ENCODE peak calls at places on chromosomes 5 and 9, in seven cellular contexts. One of them, this sample, is unnamed.

GRCh38 chr5:77971965-77972544 is 195.9 kb upstream of the TBCA start:
- DNase-seq in body of pancreas: no peak
- DNase-seq in fibroblast of lung: no peak
- DNase-seq in adipocyte: no peak
- DNase-seq in naive thymus-derived CD4-positive, alpha-beta T cell: no peak
- DNase-seq in suprapubic skin: no peak
- DNase-seq in epithelial cell of esophagus: no peak
- DNase-seq in this sample: no peak

GRCh38 chr5:96629774-96630173 is 32.4 kb upstream of the CAST start:
- DNase-seq in body of pancreas: no peak
- DNase-seq in naive thymus-derived CD4-positive, alpha-beta T cell: no peak
- DNase-seq in epithelial cell of esophagus: peak
- DNase-seq in suprapubic skin: no peak
- DNase-seq in adipocyte: peak
- DNase-seq in fibroblast of lung: peak
- DNase-seq in this sample: peak

GRCh38 chr9:133426011-133426410 is 3.8 kb downstream of the ADAMTS13 start:
- DNase-seq in suprapubic skin: no peak
- DNase-seq in epithelial cell of esophagus: no peak
- DNase-seq in body of pancreas: no peak
- DNase-seq in fibroblast of lung: no peak
- DNase-seq in naive thymus-derived CD4-positive, alpha-beta T cell: no peak
- DNase-seq in adipocyte: no peak
- DNase-seq in this sample: no peak

GRCh38 chr5:10286552-10287227 is 21.0 kb downstream of the CMBL start:
- DNase-seq in adipocyte: no peak
- DNase-seq in body of pancreas: no peak
- DNase-seq in fibroblast of lung: no peak
- DNase-seq in suprapubic skin: peak
- DNase-seq in naive thymus-derived CD4-positive, alpha-beta T cell: no peak
- DNase-seq in epithelial cell of esophagus: no peak
- DNase-seq in this sample: no peak

GRCh38 chr5:161900981-161901380 is 53.1 kb downstream of the GABRA1 start:
- DNase-seq in epithelial cell of esophagus: no peak
- DNase-seq in naive thymus-derived CD4-positive, alpha-beta T cell: no peak
- DNase-seq in adipocyte: no peak
- DNase-seq in body of pancreas: no peak
- DNase-seq in suprapubic skin: no peak
- DNase-seq in fibroblast of lung: no peak
- DNase-seq in this sample: no peak

GRCh38 chr9:19896161-19896560 is 107.3 kb upstream of the SLC24A2 start:
- DNase-seq in adipocyte: no peak
- DNase-seq in suprapubic skin: no peak
- DNase-seq in naive thymus-derived CD4-positive, alpha-beta T cell: no peak
- DNase-seq in fibroblast of lung: no peak
- DNase-seq in epithelial cell of esophagus: peak
- DNase-seq in body of pancreas: no peak
- DNase-seq in this sample: peak

GRCh38 chr9:27534658-27535209 is 5.1 kb upstream of the MOB3B start:
- DNase-seq in fibroblast of lung: no peak
- DNase-seq in adipocyte: no peak
- DNase-seq in suprapubic skin: no peak
- DNase-seq in epithelial cell of esophagus: no peak
- DNase-seq in body of pancreas: no peak
- DNase-seq in naive thymus-derived CD4-positive, alpha-beta T cell: no peak
- DNase-seq in this sample: no peak

GRCh38 chr9:84261082-84261746 is 79.3 kb downstream of the SLC28A3 start:
- DNase-seq in body of pancreas: peak
- DNase-seq in epithelial cell of esophagus: peak
- DNase-seq in fibroblast of lung: peak
- DNase-seq in adipocyte: peak
- DNase-seq in naive thymus-derived CD4-positive, alpha-beta T cell: peak
- DNase-seq in suprapubic skin: peak
- DNase-seq in this sample: peak

GRCh38 chr5:177129206-177129605 is 4.4 kb upstream of the NSD1 start:
- DNase-seq in epithelial cell of esophagus: no peak
- DNase-seq in suprapubic skin: no peak
- DNase-seq in adipocyte: no peak
- DNase-seq in naive thymus-derived CD4-positive, alpha-beta T cell: no peak
- DNase-seq in body of pancreas: no peak
- DNase-seq in fibroblast of lung: no peak
- DNase-seq in this sample: no peak

GRCh38 chr9:76677481-76678055 is 86.7 kb upstream of the PCA3 start:
- DNase-seq in fibroblast of lung: peak
- DNase-seq in body of pancreas: no peak
- DNase-seq in suprapubic skin: no peak
- DNase-seq in epithelial cell of esophagus: no peak
- DNase-seq in naive thymus-derived CD4-positive, alpha-beta T cell: no peak
- DNase-seq in adipocyte: no peak
- DNase-seq in this sample: peak

GRCh38 chr5:129766798-129767197 is 18.9 kb downstream of the MINAR2 start:
- DNase-seq in body of pancreas: no peak
- DNase-seq in suprapubic skin: no peak
- DNase-seq in naive thymus-derived CD4-positive, alpha-beta T cell: no peak
- DNase-seq in adipocyte: no peak
- DNase-seq in fibroblast of lung: no peak
- DNase-seq in epithelial cell of esophagus: no peak
- DNase-seq in this sample: no peak

GRCh38 chr5:118984602-118985001 is 3.7 kb downstream of the DTWD2 start:
- DNase-seq in suprapubic skin: no peak
- DNase-seq in epithelial cell of esophagus: peak
- DNase-seq in fibroblast of lung: peak
- DNase-seq in naive thymus-derived CD4-positive, alpha-beta T cell: no peak
- DNase-seq in adipocyte: peak
- DNase-seq in body of pancreas: no peak
- DNase-seq in this sample: no peak

GRCh38 chr5:95081500-95082355 is 203.2 kb downstream of the MCTP1 start:
- DNase-seq in suprapubic skin: no peak
- DNase-seq in body of pancreas: peak
- DNase-seq in adipocyte: peak
- DNase-seq in naive thymus-derived CD4-positive, alpha-beta T cell: peak
- DNase-seq in fibroblast of lung: peak
- DNase-seq in epithelial cell of esophagus: peak
- DNase-seq in this sample: peak

GRCh38 chr5:133607451-133607850 is 4.9 kb downstream of the FSTL4 start:
- DNase-seq in fibroblast of lung: no peak
- DNase-seq in adipocyte: no peak
- DNase-seq in naive thymus-derived CD4-positive, alpha-beta T cell: no peak
- DNase-seq in suprapubic skin: no peak
- DNase-seq in epithelial cell of esophagus: no peak
- DNase-seq in body of pancreas: no peak
- DNase-seq in this sample: no peak

GRCh38 chr9:90921104-90921503 is 119.5 kb downstream of the SYK start:
- DNase-seq in adipocyte: peak
- DNase-seq in suprapubic skin: no peak
- DNase-seq in naive thymus-derived CD4-positive, alpha-beta T cell: no peak
- DNase-seq in body of pancreas: peak
- DNase-seq in fibroblast of lung: no peak
- DNase-seq in epithelial cell of esophagus: peak
- DNase-seq in this sample: peak

GRCh38 chr5:124702442-124703024 is 43.9 kb downstream of the ZNF608 start:
- DNase-seq in naive thymus-derived CD4-positive, alpha-beta T cell: no peak
- DNase-seq in body of pancreas: no peak
- DNase-seq in fibroblast of lung: no peak
- DNase-seq in epithelial cell of esophagus: no peak
- DNase-seq in adipocyte: no peak
- DNase-seq in suprapubic skin: no peak
- DNase-seq in this sample: no peak

GRCh38 chr9:121398374-121398773 is 28.3 kb upstream of the STOM start:
- DNase-seq in fibroblast of lung: peak
- DNase-seq in adipocyte: peak
- DNase-seq in suprapubic skin: no peak
- DNase-seq in epithelial cell of esophagus: peak
- DNase-seq in body of pancreas: no peak
- DNase-seq in naive thymus-derived CD4-positive, alpha-beta T cell: no peak
- DNase-seq in this sample: no peak

GRCh38 chr5:164893071-164893470 is 1387.7 kb downstream of the MAT2B start:
- DNase-seq in suprapubic skin: no peak
- DNase-seq in fibroblast of lung: no peak
- DNase-seq in body of pancreas: no peak
- DNase-seq in epithelial cell of esophagus: no peak
- DNase-seq in naive thymus-derived CD4-positive, alpha-beta T cell: no peak
- DNase-seq in adipocyte: no peak
- DNase-seq in this sample: no peak

GRCh38 chr9:35680331-35681105 is 6.8 kb downstream of the CA9 start:
- DNase-seq in body of pancreas: no peak
- DNase-seq in adipocyte: no peak
- DNase-seq in fibroblast of lung: peak
- DNase-seq in suprapubic skin: no peak
- DNase-seq in naive thymus-derived CD4-positive, alpha-beta T cell: no peak
- DNase-seq in epithelial cell of esophagus: no peak
- DNase-seq in this sample: no peak

GRCh38 chr9:16031486-16031885 is 478.6 kb downstream of the CCDC171 start:
- DNase-seq in naive thymus-derived CD4-positive, alpha-beta T cell: no peak
- DNase-seq in adipocyte: no peak
- DNase-seq in suprapubic skin: no peak
- DNase-seq in body of pancreas: no peak
- DNase-seq in fibroblast of lung: peak
- DNase-seq in epithelial cell of esophagus: no peak
- DNase-seq in this sample: no peak

GRCh38 chr9:6873862-6874261 is 116.1 kb downstream of the KDM4C start:
- DNase-seq in suprapubic skin: no peak
- DNase-seq in fibroblast of lung: peak
- DNase-seq in naive thymus-derived CD4-positive, alpha-beta T cell: no peak
- DNase-seq in body of pancreas: no peak
- DNase-seq in adipocyte: peak
- DNase-seq in epithelial cell of esophagus: no peak
- DNase-seq in this sample: no peak

DNA sequence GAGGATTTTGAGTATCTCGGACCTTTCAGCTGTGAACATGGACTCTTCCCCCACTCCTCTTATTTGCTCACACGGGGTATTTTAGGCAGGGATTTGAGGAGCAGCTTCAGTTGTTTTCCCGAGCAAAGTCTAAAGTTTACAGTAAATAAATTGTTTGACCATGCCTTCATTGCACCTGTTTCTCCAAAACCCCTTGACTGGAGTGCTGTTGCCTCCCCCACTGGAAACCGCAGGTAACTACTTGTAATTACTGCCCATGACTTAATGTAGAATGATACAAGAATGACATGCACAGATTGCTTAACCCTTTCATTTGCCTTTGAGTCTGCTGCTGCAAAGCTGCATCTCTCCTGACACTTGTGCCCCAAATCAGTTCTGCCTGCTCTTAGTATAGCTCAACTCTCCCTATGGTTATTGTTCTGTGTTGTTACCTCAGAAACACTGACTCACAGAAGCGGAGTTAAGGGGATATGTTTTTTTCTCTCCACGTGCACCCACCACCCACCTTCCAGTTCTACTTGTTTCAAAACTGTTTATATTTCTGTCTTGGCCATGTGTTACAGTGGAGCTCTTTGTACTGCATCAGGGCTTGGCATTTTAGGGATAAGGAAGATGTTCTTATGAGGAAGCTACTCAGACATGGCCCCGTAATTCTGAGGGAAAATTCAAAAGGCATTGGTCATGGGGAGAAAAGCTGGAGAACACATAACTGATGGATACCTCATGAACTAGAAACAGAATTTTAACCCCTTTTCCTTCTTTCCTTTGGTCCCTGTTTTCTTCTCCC is 2.2 kb downstream of the ADRB2 start:
- DNase-seq in epithelial cell of esophagus: peak
- DNase-seq in naive thymus-derived CD4-positive, alpha-beta T cell: no peak
- DNase-seq in suprapubic skin: no peak
- DNase-seq in body of pancreas: no peak
- DNase-seq in adipocyte: peak
- DNase-seq in fibroblast of lung: peak
- DNase-seq in this sample: no peak
- H3K4me3 ChIP-seq in epithelial cell of esophagus: peak
- H3K4me3 ChIP-seq in naive thymus-derived CD4-positive, alpha-beta T cell: peak
- H3K4me3 ChIP-seq in suprapubic skin: peak
- H3K4me3 ChIP-seq in body of pancreas: no peak
- H3K4me3 ChIP-seq in adipocyte: peak
- H3K4me3 ChIP-seq in fibroblast of lung: peak
- H3K4me3 ChIP-seq in this sample: peak

DNA sequence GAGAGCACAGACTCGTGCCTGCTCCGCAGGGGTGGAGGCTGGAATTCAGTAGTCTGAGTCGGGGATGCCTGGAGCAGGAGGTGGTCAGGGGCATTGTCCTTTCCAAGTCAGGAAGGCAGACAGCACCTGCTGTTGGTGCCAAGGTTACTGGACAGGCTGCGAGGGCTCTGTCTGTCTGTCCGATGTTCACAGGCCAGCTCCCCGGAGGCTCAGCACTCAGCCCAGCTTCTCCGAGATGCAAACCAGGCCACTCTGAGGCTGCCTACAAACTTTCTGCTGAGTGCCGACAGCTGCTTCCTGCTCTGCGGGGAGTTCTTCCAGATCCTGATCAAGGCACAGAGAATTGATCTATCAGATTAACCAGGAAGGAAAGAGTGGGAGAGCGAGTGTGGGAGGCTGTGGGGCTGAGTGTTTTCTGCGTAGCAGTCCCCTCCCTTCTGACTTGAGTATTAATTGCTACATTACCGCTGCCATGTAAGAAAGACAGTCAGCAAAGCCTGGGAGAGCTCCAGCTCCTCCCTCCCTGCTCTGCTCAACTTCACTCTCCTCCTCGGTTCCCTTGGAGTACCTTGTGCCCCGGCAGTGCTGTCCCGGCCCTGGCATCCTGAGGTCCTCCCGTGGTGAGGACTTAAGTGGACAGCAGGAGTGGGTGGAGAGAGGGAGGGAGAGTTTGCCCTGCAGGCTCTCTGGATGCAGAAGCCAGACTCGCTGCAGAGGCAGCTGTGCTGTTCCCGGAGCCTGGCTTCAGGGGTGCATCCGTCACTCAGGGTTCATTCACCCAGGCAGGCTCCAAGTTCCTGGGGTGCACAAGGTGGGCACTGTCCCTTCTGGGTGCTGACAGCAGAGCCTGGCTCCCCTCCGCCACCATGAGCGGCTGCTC is 35.9 kb downstream of the KCNMB1 start:
- DNase-seq in suprapubic skin: no peak
- DNase-seq in naive thymus-derived CD4-positive, alpha-beta T cell: no peak
- DNase-seq in epithelial cell of esophagus: no peak
- DNase-seq in body of pancreas: peak
- DNase-seq in adipocyte: no peak
- DNase-seq in fibroblast of lung: no peak
- DNase-seq in this sample: no peak
- H3K4me3 ChIP-seq in suprapubic skin: peak
- H3K4me3 ChIP-seq in naive thymus-derived CD4-positive, alpha-beta T cell: no peak
- H3K4me3 ChIP-seq in epithelial cell of esophagus: no peak
- H3K4me3 ChIP-seq in body of pancreas: no peak
- H3K4me3 ChIP-seq in adipocyte: no peak
- H3K4me3 ChIP-seq in fibroblast of lung: no peak
- H3K4me3 ChIP-seq in this sample: no peak

DNA sequence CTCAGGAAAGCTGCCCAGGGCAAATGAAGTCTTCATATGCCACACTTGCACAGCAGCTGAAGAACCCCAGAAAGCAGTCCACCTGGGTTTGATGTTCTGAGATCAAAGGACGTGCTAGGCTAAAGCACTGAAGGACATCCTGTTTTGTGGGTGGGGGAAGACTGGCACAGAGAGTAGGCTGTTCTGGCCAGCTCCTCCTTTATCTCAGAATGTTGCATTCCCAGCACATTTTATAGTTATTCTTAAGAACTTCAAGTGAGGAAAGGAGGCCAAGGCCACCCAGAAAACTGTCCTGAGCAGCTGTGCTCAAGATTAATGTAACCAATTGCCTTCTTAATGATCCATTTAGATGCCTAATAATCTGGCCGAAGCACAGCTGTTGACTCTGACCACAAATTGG is 10.9 kb downstream of the SHOC1 start:
- DNase-seq in naive thymus-derived CD4-positive, alpha-beta T cell: no peak
- DNase-seq in epithelial cell of esophagus: no peak
- DNase-seq in suprapubic skin: no peak
- DNase-seq in body of pancreas: peak
- DNase-seq in adipocyte: no peak
- DNase-seq in fibroblast of lung: no peak
- DNase-seq in this sample: no peak
- H3K4me3 ChIP-seq in naive thymus-derived CD4-positive, alpha-beta T cell: no peak
- H3K4me3 ChIP-seq in epithelial cell of esophagus: no peak
- H3K4me3 ChIP-seq in suprapubic skin: no peak
- H3K4me3 ChIP-seq in body of pancreas: no peak
- H3K4me3 ChIP-seq in adipocyte: no peak
- H3K4me3 ChIP-seq in fibroblast of lung: no peak
- H3K4me3 ChIP-seq in this sample: no peak

GRCh38 chr9:68685213-68685612 is 19.8 kb upstream of the PIP5K1B start:
- DNase-seq in body of pancreas: no peak
- DNase-seq in epithelial cell of esophagus: no peak
- DNase-seq in fibroblast of lung: no peak
- DNase-seq in suprapubic skin: no peak
- DNase-seq in naive thymus-derived CD4-positive, alpha-beta T cell: no peak
- DNase-seq in adipocyte: no peak
- DNase-seq in this sample: no peak
- H3K4me3 ChIP-seq in body of pancreas: no peak
- H3K4me3 ChIP-seq in epithelial cell of esophagus: no peak
- H3K4me3 ChIP-seq in fibroblast of lung: no peak
- H3K4me3 ChIP-seq in suprapubic skin: no peak
- H3K4me3 ChIP-seq in naive thymus-derived CD4-positive, alpha-beta T cell: no peak
- H3K4me3 ChIP-seq in adipocyte: no peak
- H3K4me3 ChIP-seq in this sample: no peak

This sample was measured in LNCaP clone FGC.